ENCODE peak calls at places on chromosomes 1 and 21, in eight cellular contexts. F, V, N, Q, K, R, Z and J are unnamed samples.
A peak's percentile ranks its signal among the peaks of the same experiment; 100 is the strongest.

GRCh38 chr1:11158291-11158690 is 30.9 kb upstream of the ANGPTL7 start:
- DNase-seq in R (no peak), Z (no peak), V (no peak), F (no peak), K (no peak), N (no peak), Q (no peak), J (no peak)

GRCh38 chr1:229058716-229059115 is 212.2 kb upstream of the RAB4A start:
- DNase-seq in Q (no peak), N (no peak), K (no peak), R (peak; percentile 79), Z (no peak), V (no peak), F (no peak), J (no peak)

GRCh38 chr1:94966033-94966432 is 39.1 kb upstream of the CNN3 start:
- DNase-seq in V (no peak), K (no peak), R (no peak), Z (no peak), N (no peak), Q (no peak), F (no peak), J (no peak)

GRCh38 chr1:52615489-52616042 is 13.4 kb downstream of the GPX7 start:
- DNase-seq in Z (no peak), F (no peak), R (no peak), Q (no peak), K (no peak), N (no peak), V (no peak), J (no peak)

GRCh38 chr1:112904071-112904830 is 51.7 kb downstream of the SLC16A1 start:
- DNase-seq in Q (no peak), F (peak; percentile 31), K (peak; percentile 10), Z (peak; percentile 97), N (no peak), R (no peak), V (no peak), J (no peak)

GRCh38 chr21:37225440-37225839 is 41.7 kb downstream of the VPS26C start:
- DNase-seq in R (no peak), V (no peak), K (peak; percentile 19), Q (no peak), N (no peak), Z (no peak), F (no peak), J (no peak)

GRCh38 chr1:93177991-93178390 is 2.2 kb downstream of the TMED5 start:
- DNase-seq in Q (no peak), K (no peak), F (no peak), V (no peak), N (no peak), Z (peak; percentile 33), R (no peak), J (no peak)

GRCh38 chr1:154944422-154945159 is 8.1 kb upstream of the PMVK start:
- DNase-seq in F (no peak), Z (no peak), R (peak; percentile 37), N (peak; percentile 82), V (no peak), Q (no peak), K (no peak), J (no peak)

GRCh38 chr1:182213163-182213562 is 151.7 kb upstream of the ZNF648 start:
- DNase-seq in R (no peak), F (no peak), N (no peak), Q (no peak), K (no peak), V (no peak), Z (no peak), J (no peak)

GRCh38 chr1:93552751-93553455 is 105.0 kb downstream of the FNBP1L start:
- DNase-seq in K (no peak), Z (peak; percentile 62), F (peak; percentile 40), V (no peak), N (no peak), Q (no peak), R (no peak), J (no peak)

GRCh38 chr1:88802950-88803349 is 88.4 kb downstream of the GTF2B start:
- DNase-seq in Q (no peak), V (no peak), N (no peak), F (peak; percentile 9), Z (peak; percentile 66), R (no peak), K (no peak), J (no peak)

GRCh38 chr1:198156745-198157240 is at the start of gene NEK7:
- DNase-seq in F (peak; percentile 66), K (peak; percentile 62), V (peak; percentile 83), Q (peak; percentile 51), R (peak; percentile 86), Z (peak; percentile 73), N (peak; percentile 86), J (peak; percentile 26)

GRCh38 chr1:9004031-9004730 is 22.0 kb downstream of the SLC2A7 start:
- DNase-seq in N (no peak), Z (no peak), R (no peak), F (no peak), K (no peak), Q (no peak), V (no peak), J (no peak)

GRCh38 chr1:37513795-37514349 is 694 bp downstream of the MEAF6 start:
- DNase-seq in N (peak; percentile 43), V (peak; percentile 71), F (no peak), K (peak; percentile 54), Q (peak; percentile 44), Z (peak; percentile 46), R (peak; percentile 74), J (no peak)

GRCh38 chr1:203663294-203663693 is 36.7 kb downstream of the ATP2B4 start:
- DNase-seq in F (no peak), K (no peak), V (no peak), Z (peak; percentile 100), N (no peak), R (no peak), Q (no peak), J (peak; percentile 62)

GRCh38 chr1:32372149-32372756 is 9.9 kb downstream of the TSSK3 start:
- DNase-seq in F (no peak), R (no peak), Q (no peak), V (peak; percentile 55), K (no peak), Z (no peak), N (no peak), J (no peak)

GRCh38 chr1:32316906-32317282 is 19.1 kb downstream of the MARCKSL1 start:
- DNase-seq in Z (no peak), V (no peak), Q (no peak), K (no peak), F (no peak), R (no peak), N (no peak), J (no peak)

GRCh38 chr1:59570524-59570923 is 244.2 kb upstream of the HOOK1 start:
- DNase-seq in K (no peak), F (no peak), N (no peak), Z (peak; percentile 33), Q (no peak), R (no peak), V (no peak), J (no peak)

GRCh38 chr1:26627959-26628358 is 67.9 kb upstream of the ARID1A start:
- DNase-seq in K (no peak), F (no peak), Z (no peak), Q (no peak), R (peak; percentile 23), V (peak; percentile 35), N (no peak), J (no peak)